ENCODE peak calls at places on chromosomes 11 and 22, in six cellular contexts. Y is heart right ventricle; O is neuronal stem cell; F is GM12891; W is stimulated activated CD4-positive, alpha-beta T cell treated with anti-CD3 and anti-CD28 coated beads, Interleukin-15, amount 100 ng/mL, for 1 hour; C is GM13977. V is an unnamed sample.
A peak's percentile ranks its signal among the peaks of the same experiment; 100 is the strongest.

GRCh38 chr11:2320591-2321310 is 18.9 kb downstream of the TSPAN32 start:
- DNase-seq in Y (no peak), O (no peak), F (no peak), W (no peak), C (no peak), V (no peak)

GRCh38 chr22:37057226-37057625 is 5.7 kb downstream of the KCTD17 start:
- DNase-seq in Y (no peak), O (no peak), F (no peak), W (no peak), C (no peak), V (no peak)

GRCh38 chr11:131217313-131218297 is 152.8 kb upstream of the NTM start:
- DNase-seq in Y (no peak), O (no peak), F (no peak), W (no peak), C (no peak), V (no peak)

GRCh38 chr11:62671272-62671603 is 235 bp upstream of the UQCC3 start:
- DNase-seq in Y (no peak), O (no peak), F (no peak), W (no peak), C (no peak), V (no peak)

GRCh38 chr11:76701701-76702100 is 31.2 kb upstream of the LRRC32 start:
- DNase-seq in Y (no peak), O (no peak), F (no peak), W (no peak), C (no peak), V (no peak)

GRCh38 chr11:70517203-70517602 is 118.9 kb downstream of the CTTN start:
- DNase-seq in Y (no peak), O (no peak), F (no peak), W (no peak), C (no peak), V (no peak)

GRCh38 chr11:75524576-75525432 is 937 bp downstream of the GDPD5 start:
- DNase-seq in Y (no peak), O (peak; percentile 36), F (no peak), W (no peak), C (peak; percentile 56), V (peak; percentile 76)

GRCh38 chr11:94739331-94739730 is 28.8 kb upstream of the AMOTL1 start:
- DNase-seq in Y (no peak), O (no peak), F (no peak), W (no peak), C (no peak), V (no peak)

GRCh38 chr11:73414977-73415492 is 38.8 kb downstream of the RELT start:
- DNase-seq in Y (no peak), O (no peak), F (no peak), W (no peak), C (no peak), V (no peak)

GRCh38 chr11:67291481-67292381 is 2.6 kb downstream of the ANKRD13D start:
- DNase-seq in Y (no peak), O (no peak), F (no peak), W (no peak), C (no peak), V (no peak)

GRCh38 chr22:41047741-41048140 is 44.7 kb upstream of the EP300 start:
- DNase-seq in Y (no peak), O (no peak), F (no peak), W (no peak), C (no peak), V (no peak)

GRCh38 chr11:76026862-76027261 is 179.4 kb downstream of the WNT11 start:
- DNase-seq in Y (no peak), O (no peak), F (no peak), W (no peak), C (no peak), V (no peak)

GRCh38 chr11:24723231-24723630 is 226.4 kb downstream of the LUZP2 start:
- DNase-seq in Y (no peak), O (no peak), F (no peak), W (no peak), C (no peak), V (no peak)

GRCh38 chr22:32684822-32685187 is 116.7 kb upstream of the TIMP3 start:
- DNase-seq in Y (no peak), O (no peak), F (no peak), W (no peak), C (no peak), V (no peak)

GRCh38 chr11:126140106-126140931 is 71.1 kb downstream of the RPUSD4 start:
- DNase-seq in Y (no peak), O (no peak), F (no peak), W (no peak), C (no peak), V (no peak)

GRCh38 chr22:49052023-49052538 is 775.6 kb downstream of the BRD1 start:
- DNase-seq in Y (no peak), O (no peak), F (no peak), W (peak; percentile 15), C (peak; percentile 60), V (no peak)

GRCh38 chr11:77842451-77843121 is 21.6 kb downstream of the AAMDC start:
- DNase-seq in Y (no peak), O (no peak), F (no peak), W (no peak), C (no peak), V (no peak)

GRCh38 chr22:17370036-17370765 is 941 bp downstream of the CECR2 start:
- DNase-seq in Y (peak; percentile 13), O (no peak), F (no peak), W (no peak), C (peak; percentile 32), V (peak; percentile 79)

GRCh38 chr11:30984442-30984816 is 385.1 kb downstream of the DCDC1 start:
- DNase-seq in Y (peak; percentile 27), O (no peak), F (no peak), W (no peak), C (no peak), V (no peak)

GRCh38 chr11:76773921-76774361 is 9.2 kb upstream of the TSKU start:
- DNase-seq in Y (no peak), O (no peak), F (no peak), W (no peak), C (no peak), V (no peak)

GRCh38 chr11:35174666-35175065 is 35.7 kb downstream of the CD44 start:
- DNase-seq in Y (no peak), O (no peak), F (no peak), W (no peak), C (no peak), V (no peak)

GRCh38 chr22:48872271-48873260 is 955.1 kb downstream of the BRD1 start:
- DNase-seq in Y (no peak), O (no peak), F (no peak), W (no peak), C (no peak), V (no peak)

GRCh38 chr11:96090711-96091110 is 166.8 kb upstream of the MTMR2 start:
- DNase-seq in Y (no peak), O (no peak), F (no peak), W (no peak), C (no peak), V (no peak)

GRCh38 chr11:43789700-43790443 is 90.8 kb upstream of the ALKBH3 start:
- DNase-seq in Y (no peak), O (no peak), F (no peak), W (no peak), C (no peak), V (no peak)

GRCh38 chr11:2686360-2687222 is 13.2 kb downstream of the KCNQ1OT1 start:
- DNase-seq in Y (no peak), O (no peak), F (no peak), W (no peak), C (no peak), V (no peak)

GRCh38 chr11:69546735-69547370 is 65.4 kb downstream of the LINC01488 start:
- DNase-seq in Y (no peak), O (no peak), F (peak; percentile 58), W (peak; percentile 35), C (peak; percentile 72), V (no peak)

V was measured in ecto neural progenitor cell.